ENCODE peak calls at places on chromosomes 11 and 22, in nine cellular contexts. One of them, this sample, is unnamed. For H3K4me1 and H3K36me3, the result is how much of the 10 kb centered on the place peaks cover.

GRCh38 chr11:5684627-5685362 is at the start of gene TRIM5:
- DNase-seq in naive thymus-derived CD4-positive, alpha-beta T cell: peak
- DNase-seq in stomach: peak
- DNase-seq in IMR-90: peak
- DNase-seq in body of pancreas: peak
- DNase-seq in spleen: peak
- DNase-seq in Karpas-422: peak
- DNase-seq in upper lobe of left lung: peak
- DNase-seq in Peyer's patch: peak
- DNase-seq in this sample: peak

GRCh38 chr11:86091566-86091965 is 22.7 kb upstream of the PICALM start:
- DNase-seq in naive thymus-derived CD4-positive, alpha-beta T cell: no peak
- DNase-seq in stomach: no peak
- DNase-seq in IMR-90: peak
- DNase-seq in body of pancreas: no peak
- DNase-seq in spleen: no peak
- DNase-seq in Karpas-422: no peak
- DNase-seq in upper lobe of left lung: no peak
- DNase-seq in Peyer's patch: no peak
- DNase-seq in this sample: no peak

GRCh38 chr22:21013742-21014201 is 1.2 kb upstream of the P2RX6 start:
- DNase-seq in naive thymus-derived CD4-positive, alpha-beta T cell: no peak
- DNase-seq in stomach: no peak
- DNase-seq in IMR-90: no peak
- DNase-seq in body of pancreas: no peak
- DNase-seq in spleen: no peak
- DNase-seq in Karpas-422: no peak
- DNase-seq in upper lobe of left lung: no peak
- DNase-seq in Peyer's patch: no peak
- DNase-seq in this sample: no peak

GRCh38 chr22:50677493-50678217 is 5.0 kb downstream of the SHANK3 start:
- DNase-seq in naive thymus-derived CD4-positive, alpha-beta T cell: no peak
- DNase-seq in stomach: peak
- DNase-seq in IMR-90: no peak
- DNase-seq in body of pancreas: no peak
- DNase-seq in spleen: peak
- DNase-seq in Karpas-422: no peak
- DNase-seq in upper lobe of left lung: no peak
- DNase-seq in Peyer's patch: peak
- DNase-seq in this sample: no peak

GRCh38 chr11:65132988-65133700 is 1.2 kb downstream of the SYVN1 start:
- DNase-seq in naive thymus-derived CD4-positive, alpha-beta T cell: no peak
- DNase-seq in stomach: peak
- DNase-seq in IMR-90: no peak
- DNase-seq in body of pancreas: peak
- DNase-seq in spleen: peak
- DNase-seq in Karpas-422: peak
- DNase-seq in upper lobe of left lung: peak
- DNase-seq in Peyer's patch: peak
- DNase-seq in this sample: peak

GRCh38 chr11:41461057-41461681 is 1.7 kb upstream of the LRRC4C start:
- DNase-seq in naive thymus-derived CD4-positive, alpha-beta T cell: no peak
- DNase-seq in stomach: no peak
- DNase-seq in IMR-90: no peak
- DNase-seq in body of pancreas: no peak
- DNase-seq in spleen: no peak
- DNase-seq in Karpas-422: peak
- DNase-seq in upper lobe of left lung: no peak
- DNase-seq in Peyer's patch: no peak
- DNase-seq in this sample: no peak

GRCh38 chr22:26199665-26200064 is 30.4 kb downstream of the SEZ6L start:
- DNase-seq in naive thymus-derived CD4-positive, alpha-beta T cell: no peak
- DNase-seq in stomach: no peak
- DNase-seq in IMR-90: no peak
- DNase-seq in body of pancreas: no peak
- DNase-seq in spleen: no peak
- DNase-seq in Karpas-422: peak
- DNase-seq in upper lobe of left lung: no peak
- DNase-seq in Peyer's patch: no peak
- DNase-seq in this sample: no peak

GRCh38 chr11:105108247-105108646 is 31.3 kb downstream of the CARD18 start:
- DNase-seq in naive thymus-derived CD4-positive, alpha-beta T cell: no peak
- DNase-seq in stomach: no peak
- DNase-seq in IMR-90: no peak
- DNase-seq in body of pancreas: no peak
- DNase-seq in spleen: no peak
- DNase-seq in Karpas-422: no peak
- DNase-seq in upper lobe of left lung: no peak
- DNase-seq in Peyer's patch: no peak
- DNase-seq in this sample: no peak

GRCh38 chr11:69035959-69036340 is 12.8 kb upstream of the TPCN2 start:
- DNase-seq in naive thymus-derived CD4-positive, alpha-beta T cell: no peak
- DNase-seq in stomach: no peak
- DNase-seq in IMR-90: peak
- DNase-seq in body of pancreas: no peak
- DNase-seq in spleen: no peak
- DNase-seq in Karpas-422: no peak
- DNase-seq in upper lobe of left lung: no peak
- DNase-seq in Peyer's patch: no peak
- DNase-seq in this sample: no peak

GRCh38 chr11:12169822-12170221 is 59.4 kb downstream of the MICAL2 start:
- DNase-seq in naive thymus-derived CD4-positive, alpha-beta T cell: no peak
- DNase-seq in stomach: no peak
- DNase-seq in IMR-90: no peak
- DNase-seq in body of pancreas: no peak
- DNase-seq in spleen: no peak
- DNase-seq in Karpas-422: no peak
- DNase-seq in upper lobe of left lung: no peak
- DNase-seq in Peyer's patch: no peak
- DNase-seq in this sample: no peak
- H3K4me1 ChIP-seq in naive thymus-derived CD4-positive, alpha-beta T cell: under half
- H3K4me1 ChIP-seq in stomach: under half
- H3K4me1 ChIP-seq in IMR-90: under half
- H3K4me1 ChIP-seq in body of pancreas: under half
- H3K4me1 ChIP-seq in spleen: under half
- H3K4me1 ChIP-seq in Karpas-422: under half
- H3K4me1 ChIP-seq in upper lobe of left lung: under half
- H3K4me1 ChIP-seq in Peyer's patch: under half
- H3K4me1 ChIP-seq in this sample: under half

DNA sequence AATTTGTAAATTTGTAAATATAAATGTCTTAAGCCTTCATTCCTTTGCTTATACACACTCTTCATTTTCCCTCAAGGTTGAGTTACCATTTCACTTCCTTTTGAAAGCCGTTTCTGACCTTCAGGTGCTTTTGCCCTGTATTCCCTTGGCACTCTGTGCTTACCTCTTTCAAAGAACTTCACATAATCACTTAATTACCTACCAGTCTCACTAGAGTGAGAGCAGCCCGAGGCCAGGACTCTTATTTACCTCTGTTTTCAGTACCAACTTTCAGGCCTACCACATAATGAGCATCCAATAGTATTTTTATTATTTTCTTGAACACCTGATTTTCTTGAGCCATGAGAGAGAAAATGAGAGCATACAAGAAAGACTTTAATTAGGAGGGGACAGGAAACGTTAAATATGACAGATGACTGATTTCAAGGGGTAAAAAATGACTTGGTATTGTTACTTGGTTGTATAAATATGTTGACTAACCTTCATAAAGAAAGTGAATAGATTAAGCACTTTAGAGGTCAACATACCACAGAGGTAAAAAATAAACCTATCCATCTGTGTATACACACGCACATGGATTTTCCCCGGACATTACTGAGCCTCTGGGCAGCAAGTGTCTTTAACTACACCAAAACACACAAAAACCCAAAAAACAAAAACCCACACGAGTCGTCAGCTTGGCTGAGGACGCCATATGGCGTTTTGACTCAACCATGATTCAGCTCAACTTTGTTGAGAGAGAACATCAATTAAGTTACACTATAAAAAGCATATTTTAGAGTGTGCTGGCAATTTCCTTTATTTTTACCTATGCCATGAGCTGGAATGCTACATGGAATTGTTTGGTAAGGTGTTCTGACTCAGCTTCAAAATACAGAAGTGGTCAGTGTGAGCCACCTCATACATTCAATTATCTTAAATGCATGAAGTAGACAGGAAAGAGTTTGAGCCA is 7.6 kb downstream of the ATXN10 start:
- DNase-seq in naive thymus-derived CD4-positive, alpha-beta T cell: no peak
- DNase-seq in stomach: no peak
- DNase-seq in IMR-90: peak
- DNase-seq in body of pancreas: no peak
- DNase-seq in spleen: no peak
- DNase-seq in Karpas-422: no peak
- DNase-seq in upper lobe of left lung: no peak
- DNase-seq in Peyer's patch: no peak
- DNase-seq in this sample: no peak
- H3K27ac ChIP-seq in naive thymus-derived CD4-positive, alpha-beta T cell: no peak
- H3K27ac ChIP-seq in stomach: no peak
- H3K27ac ChIP-seq in IMR-90: peak
- H3K27ac ChIP-seq in body of pancreas: no peak
- H3K27ac ChIP-seq in spleen: no peak
- H3K27ac ChIP-seq in Karpas-422: no peak
- H3K27ac ChIP-seq in upper lobe of left lung: no peak
- H3K27ac ChIP-seq in Peyer's patch: no peak
- H3K27ac ChIP-seq in this sample: no peak

GRCh38 chr22:19065298-19065859 is 56.8 kb downstream of the DGCR2 start:
- DNase-seq in naive thymus-derived CD4-positive, alpha-beta T cell: no peak
- DNase-seq in stomach: no peak
- DNase-seq in IMR-90: no peak
- DNase-seq in body of pancreas: no peak
- DNase-seq in spleen: peak
- DNase-seq in Karpas-422: no peak
- DNase-seq in upper lobe of left lung: peak
- DNase-seq in Peyer's patch: no peak
- DNase-seq in this sample: no peak

GRCh38 chr22:19064354-19065054 is 57.7 kb downstream of the DGCR2 start:
- DNase-seq in naive thymus-derived CD4-positive, alpha-beta T cell: no peak
- DNase-seq in stomach: no peak
- DNase-seq in IMR-90: no peak
- DNase-seq in body of pancreas: no peak
- DNase-seq in spleen: peak
- DNase-seq in Karpas-422: no peak
- DNase-seq in upper lobe of left lung: peak
- DNase-seq in Peyer's patch: no peak
- DNase-seq in this sample: no peak

GRCh38 chr22:19067696-19068348 is 54.4 kb downstream of the DGCR2 start:
- DNase-seq in naive thymus-derived CD4-positive, alpha-beta T cell: no peak
- DNase-seq in stomach: no peak
- DNase-seq in IMR-90: no peak
- DNase-seq in body of pancreas: no peak
- DNase-seq in spleen: no peak
- DNase-seq in Karpas-422: no peak
- DNase-seq in upper lobe of left lung: no peak
- DNase-seq in Peyer's patch: no peak
- DNase-seq in this sample: no peak

GRCh38 chr22:19066531-19067271 is 55.5 kb downstream of the DGCR2 start:
- DNase-seq in naive thymus-derived CD4-positive, alpha-beta T cell: no peak
- DNase-seq in stomach: no peak
- DNase-seq in IMR-90: peak
- DNase-seq in body of pancreas: no peak
- DNase-seq in spleen: peak
- DNase-seq in Karpas-422: no peak
- DNase-seq in upper lobe of left lung: no peak
- DNase-seq in Peyer's patch: no peak
- DNase-seq in this sample: no peak

GRCh38 chr22:19065929-19066328 is 56.3 kb downstream of the DGCR2 start:
- DNase-seq in naive thymus-derived CD4-positive, alpha-beta T cell: no peak
- DNase-seq in stomach: no peak
- DNase-seq in IMR-90: no peak
- DNase-seq in body of pancreas: no peak
- DNase-seq in spleen: peak
- DNase-seq in Karpas-422: no peak
- DNase-seq in upper lobe of left lung: no peak
- DNase-seq in Peyer's patch: no peak
- DNase-seq in this sample: no peak
- H3K36me3 ChIP-seq in naive thymus-derived CD4-positive, alpha-beta T cell: half or more
- H3K36me3 ChIP-seq in stomach: half or more
- H3K36me3 ChIP-seq in IMR-90: under half
- H3K36me3 ChIP-seq in body of pancreas: under half
- H3K36me3 ChIP-seq in spleen: half or more
- H3K36me3 ChIP-seq in Karpas-422: under half
- H3K36me3 ChIP-seq in upper lobe of left lung: half or more
- H3K36me3 ChIP-seq in Peyer's patch: half or more
- H3K36me3 ChIP-seq in this sample: half or more

GRCh38 chr11:35174666-35175065 is 35.7 kb downstream of the CD44 start:
- DNase-seq in naive thymus-derived CD4-positive, alpha-beta T cell: no peak
- DNase-seq in stomach: no peak
- DNase-seq in IMR-90: peak
- DNase-seq in body of pancreas: no peak
- DNase-seq in spleen: no peak
- DNase-seq in Karpas-422: no peak
- DNase-seq in upper lobe of left lung: no peak
- DNase-seq in Peyer's patch: no peak
- DNase-seq in this sample: no peak

GRCh38 chr11:35170503-35170902 is 31.5 kb downstream of the CD44 start:
- DNase-seq in naive thymus-derived CD4-positive, alpha-beta T cell: no peak
- DNase-seq in stomach: no peak
- DNase-seq in IMR-90: no peak
- DNase-seq in body of pancreas: no peak
- DNase-seq in spleen: no peak
- DNase-seq in Karpas-422: no peak
- DNase-seq in upper lobe of left lung: no peak
- DNase-seq in Peyer's patch: no peak
- DNase-seq in this sample: no peak

GRCh38 chr11:35171226-35171625 is 32.3 kb downstream of the CD44 start:
- DNase-seq in naive thymus-derived CD4-positive, alpha-beta T cell: no peak
- DNase-seq in stomach: no peak
- DNase-seq in IMR-90: no peak
- DNase-seq in body of pancreas: no peak
- DNase-seq in spleen: no peak
- DNase-seq in Karpas-422: no peak
- DNase-seq in upper lobe of left lung: no peak
- DNase-seq in Peyer's patch: no peak
- DNase-seq in this sample: no peak

GRCh38 chr11:35173620-35174278 is 34.8 kb downstream of the CD44 start:
- DNase-seq in naive thymus-derived CD4-positive, alpha-beta T cell: peak
- DNase-seq in stomach: no peak
- DNase-seq in IMR-90: no peak
- DNase-seq in body of pancreas: no peak
- DNase-seq in spleen: no peak
- DNase-seq in Karpas-422: no peak
- DNase-seq in upper lobe of left lung: no peak
- DNase-seq in Peyer's patch: no peak
- DNase-seq in this sample: no peak

GRCh38 chr11:35173011-35173511 is 34.1 kb downstream of the CD44 start:
- DNase-seq in naive thymus-derived CD4-positive, alpha-beta T cell: no peak
- DNase-seq in stomach: peak
- DNase-seq in IMR-90: peak
- DNase-seq in body of pancreas: peak
- DNase-seq in spleen: no peak
- DNase-seq in Karpas-422: peak
- DNase-seq in upper lobe of left lung: peak
- DNase-seq in Peyer's patch: no peak
- DNase-seq in this sample: no peak
- H3K4me1 ChIP-seq in naive thymus-derived CD4-positive, alpha-beta T cell: half or more
- H3K4me1 ChIP-seq in stomach: under half
- H3K4me1 ChIP-seq in IMR-90: under half
- H3K4me1 ChIP-seq in body of pancreas: half or more
- H3K4me1 ChIP-seq in spleen: half or more
- H3K4me1 ChIP-seq in Karpas-422: under half
- H3K4me1 ChIP-seq in upper lobe of left lung: half or more
- H3K4me1 ChIP-seq in Peyer's patch: under half
- H3K4me1 ChIP-seq in this sample: half or more

GRCh38 chr11:46918778-46919513 is 596 bp upstream of the LRP4 start:
- DNase-seq in naive thymus-derived CD4-positive, alpha-beta T cell: no peak
- DNase-seq in stomach: no peak
- DNase-seq in IMR-90: no peak
- DNase-seq in body of pancreas: no peak
- DNase-seq in spleen: no peak
- DNase-seq in Karpas-422: peak
- DNase-seq in upper lobe of left lung: no peak
- DNase-seq in Peyer's patch: no peak
- DNase-seq in this sample: no peak
- H3K27ac ChIP-seq in naive thymus-derived CD4-positive, alpha-beta T cell: no peak
- H3K27ac ChIP-seq in stomach: peak
- H3K27ac ChIP-seq in IMR-90: no peak
- H3K27ac ChIP-seq in body of pancreas: no peak
- H3K27ac ChIP-seq in spleen: peak
- H3K27ac ChIP-seq in Karpas-422: peak
- H3K27ac ChIP-seq in upper lobe of left lung: peak
- H3K27ac ChIP-seq in Peyer's patch: peak
- H3K27ac ChIP-seq in this sample: no peak

This sample was measured in effector memory CD4-positive, alpha-beta T cell.